ENCODE peak calls at places on chromosomes 6 and 20, in nine cellular contexts. One of them, this sample, is unnamed.

GRCh38 chr20:25037288-25038102 is 20.4 kb downstream of the ACSS1 start:
- DNase-seq in NCI-H2029 treated with DMSO at 0.1 percent for 48 hours: no peak
- DNase-seq in GM04504: no peak
- DNase-seq in A172: no peak
- DNase-seq in activated CD8-positive, alpha-beta memory T cell treated with anti-CD3 and anti-CD28 coated beads for 48 hours: no peak
- DNase-seq in CD4-positive, CD25-positive, alpha-beta regulatory T cell: peak
- DNase-seq in activated CD4-positive, alpha-beta T cell treated with anti-CD3 and anti-CD28 coated beads, Interleukin-2, amount 50 U/mL, for 4 hours: no peak
- DNase-seq in ACHN: no peak
- DNase-seq in AG04450: no peak
- DNase-seq in this sample: no peak

GRCh38 chr6:25748049-25748448 is 6.5 kb upstream of the SLC17A4 start:
- DNase-seq in NCI-H2029 treated with DMSO at 0.1 percent for 48 hours: no peak
- DNase-seq in GM04504: no peak
- DNase-seq in A172: no peak
- DNase-seq in activated CD8-positive, alpha-beta memory T cell treated with anti-CD3 and anti-CD28 coated beads for 48 hours: no peak
- DNase-seq in CD4-positive, CD25-positive, alpha-beta regulatory T cell: no peak
- DNase-seq in activated CD4-positive, alpha-beta T cell treated with anti-CD3 and anti-CD28 coated beads, Interleukin-2, amount 50 U/mL, for 4 hours: no peak
- DNase-seq in ACHN: no peak
- DNase-seq in AG04450: no peak
- DNase-seq in this sample: no peak

GRCh38 chr6:5679696-5680494 is 326.8 kb downstream of the NRN1 start:
- DNase-seq in NCI-H2029 treated with DMSO at 0.1 percent for 48 hours: no peak
- DNase-seq in GM04504: no peak
- DNase-seq in A172: no peak
- DNase-seq in activated CD8-positive, alpha-beta memory T cell treated with anti-CD3 and anti-CD28 coated beads for 48 hours: no peak
- DNase-seq in CD4-positive, CD25-positive, alpha-beta regulatory T cell: peak
- DNase-seq in activated CD4-positive, alpha-beta T cell treated with anti-CD3 and anti-CD28 coated beads, Interleukin-2, amount 50 U/mL, for 4 hours: no peak
- DNase-seq in ACHN: peak
- DNase-seq in AG04450: no peak
- DNase-seq in this sample: no peak

GRCh38 chr6:157879034-157879872 is 56.2 kb downstream of the SNX9 start:
- DNase-seq in NCI-H2029 treated with DMSO at 0.1 percent for 48 hours: no peak
- DNase-seq in GM04504: no peak
- DNase-seq in A172: no peak
- DNase-seq in activated CD8-positive, alpha-beta memory T cell treated with anti-CD3 and anti-CD28 coated beads for 48 hours: no peak
- DNase-seq in CD4-positive, CD25-positive, alpha-beta regulatory T cell: peak
- DNase-seq in activated CD4-positive, alpha-beta T cell treated with anti-CD3 and anti-CD28 coated beads, Interleukin-2, amount 50 U/mL, for 4 hours: no peak
- DNase-seq in ACHN: no peak
- DNase-seq in AG04450: no peak
- DNase-seq in this sample: no peak

GRCh38 chr6:149840345-149841075 is 23.6 kb downstream of the LRP11 start:
- DNase-seq in NCI-H2029 treated with DMSO at 0.1 percent for 48 hours: peak
- DNase-seq in GM04504: peak
- DNase-seq in A172: peak
- DNase-seq in activated CD8-positive, alpha-beta memory T cell treated with anti-CD3 and anti-CD28 coated beads for 48 hours: peak
- DNase-seq in CD4-positive, CD25-positive, alpha-beta regulatory T cell: peak
- DNase-seq in activated CD4-positive, alpha-beta T cell treated with anti-CD3 and anti-CD28 coated beads, Interleukin-2, amount 50 U/mL, for 4 hours: peak
- DNase-seq in ACHN: peak
- DNase-seq in AG04450: peak
- DNase-seq in this sample: peak

GRCh38 chr6:156955494-156956183 is 178.5 kb downstream of the ARID1B start:
- DNase-seq in NCI-H2029 treated with DMSO at 0.1 percent for 48 hours: no peak
- DNase-seq in GM04504: no peak
- DNase-seq in A172: no peak
- DNase-seq in activated CD8-positive, alpha-beta memory T cell treated with anti-CD3 and anti-CD28 coated beads for 48 hours: no peak
- DNase-seq in CD4-positive, CD25-positive, alpha-beta regulatory T cell: no peak
- DNase-seq in activated CD4-positive, alpha-beta T cell treated with anti-CD3 and anti-CD28 coated beads, Interleukin-2, amount 50 U/mL, for 4 hours: no peak
- DNase-seq in ACHN: no peak
- DNase-seq in AG04450: no peak
- DNase-seq in this sample: no peak

GRCh38 chr20:40797425-40797824 is 108.4 kb upstream of the MAFB start:
- DNase-seq in NCI-H2029 treated with DMSO at 0.1 percent for 48 hours: no peak
- DNase-seq in GM04504: no peak
- DNase-seq in A172: peak
- DNase-seq in activated CD8-positive, alpha-beta memory T cell treated with anti-CD3 and anti-CD28 coated beads for 48 hours: no peak
- DNase-seq in CD4-positive, CD25-positive, alpha-beta regulatory T cell: peak
- DNase-seq in activated CD4-positive, alpha-beta T cell treated with anti-CD3 and anti-CD28 coated beads, Interleukin-2, amount 50 U/mL, for 4 hours: no peak
- DNase-seq in ACHN: peak
- DNase-seq in AG04450: no peak
- DNase-seq in this sample: no peak

GRCh38 chr6:26043389-26044139 is 43.7 kb upstream of the HFE start:
- DNase-seq in NCI-H2029 treated with DMSO at 0.1 percent for 48 hours: peak
- DNase-seq in GM04504: peak
- DNase-seq in A172: peak
- DNase-seq in activated CD8-positive, alpha-beta memory T cell treated with anti-CD3 and anti-CD28 coated beads for 48 hours: peak
- DNase-seq in CD4-positive, CD25-positive, alpha-beta regulatory T cell: peak
- DNase-seq in activated CD4-positive, alpha-beta T cell treated with anti-CD3 and anti-CD28 coated beads, Interleukin-2, amount 50 U/mL, for 4 hours: peak
- DNase-seq in ACHN: no peak
- DNase-seq in AG04450: peak
- DNase-seq in this sample: no peak

GRCh38 chr20:57500941-57501340 is 24.0 kb downstream of the CTCFL start:
- DNase-seq in NCI-H2029 treated with DMSO at 0.1 percent for 48 hours: peak
- DNase-seq in GM04504: no peak
- DNase-seq in A172: peak
- DNase-seq in activated CD8-positive, alpha-beta memory T cell treated with anti-CD3 and anti-CD28 coated beads for 48 hours: no peak
- DNase-seq in CD4-positive, CD25-positive, alpha-beta regulatory T cell: no peak
- DNase-seq in activated CD4-positive, alpha-beta T cell treated with anti-CD3 and anti-CD28 coated beads, Interleukin-2, amount 50 U/mL, for 4 hours: no peak
- DNase-seq in ACHN: no peak
- DNase-seq in AG04450: no peak
- DNase-seq in this sample: no peak

This sample was measured in Daoy.